ENCODE peak calls at places on chromosomes 12 and 14, in seven cellular contexts. R is tibial artery, I is natural killer cell, E is IMR-90, Q is nephron progenitor cell, J is WTC11, B is breast epithelium. P is an unnamed sample.

GRCh38 chr12:57151741-57152407 is 4.5 kb upstream of the LRP1-AS start:
- DNase-seq in R (no peak), I (no peak), E (peak), Q (no peak), J (no peak), B (no peak), P (no peak)

GRCh38 chr12:24393105-24393504 is 443.6 kb upstream of the SOX5 start:
- DNase-seq in R (no peak), I (no peak), E (no peak), Q (no peak), J (no peak), B (no peak), P (no peak)

GRCh38 chr12:1474567-1475153 is 119.7 kb downstream of the FBXL14 start:
- DNase-seq in R (no peak), I (no peak), E (peak), Q (no peak), J (no peak), B (no peak), P (no peak)

GRCh38 chr12:85363382-85364190 is 83.6 kb downstream of the ALX1 start:
- DNase-seq in R (no peak), I (no peak), E (no peak), Q (no peak), J (no peak), B (no peak), P (no peak)

GRCh38 chr12:69339999-69340398 is 8.2 kb upstream of the LYZ start:
- DNase-seq in R (no peak), I (no peak), E (no peak), Q (no peak), J (no peak), B (no peak), P (no peak)

GRCh38 chr12:52741378-52742195 is 35.6 kb downstream of the KRT76 start:
- DNase-seq in R (no peak), I (peak), E (peak), Q (peak), J (peak), B (peak), P (peak)

GRCh38 chr12:45599196-45599595 is 130.3 kb upstream of the ARID2 start:
- DNase-seq in R (no peak), I (no peak), E (no peak), Q (no peak), J (no peak), B (no peak), P (no peak)

GRCh38 chr12:6620137-6620884 is 13.1 kb upstream of the CHD4 start:
- DNase-seq in R (no peak), I (no peak), E (no peak), Q (peak), J (peak), B (no peak), P (no peak)

GRCh38 chr14:101721951-101722661 is 39.4 kb upstream of the PPP2R5C start:
- DNase-seq in R (no peak), I (peak), E (no peak), Q (no peak), J (no peak), B (no peak), P (peak)

DNA sequence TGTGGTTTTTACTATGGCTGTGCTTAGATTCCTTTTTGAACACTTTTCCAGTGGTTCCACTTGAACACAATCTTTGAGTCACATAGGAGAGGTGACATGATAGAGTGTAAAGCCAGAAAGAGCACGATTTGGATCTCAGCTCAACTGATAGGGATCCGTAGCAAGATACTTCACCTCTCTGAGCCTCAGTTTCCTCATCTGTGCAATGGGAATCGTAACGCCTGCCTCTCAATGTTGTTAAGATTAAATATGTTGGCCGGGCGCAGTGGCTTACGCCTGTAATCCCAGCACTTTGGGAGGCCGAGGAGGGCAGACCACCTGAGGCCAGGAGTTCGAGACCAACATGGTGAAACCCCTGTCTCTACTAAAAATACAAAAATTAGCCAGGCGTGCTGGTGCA is 590 bp upstream of the BCL2L14 start:
- DNase-seq in R (no peak), I (no peak), E (no peak), Q (no peak), J (no peak), B (no peak), P (no peak)
- TF ChIP-seq CTCF in R (no peak), I (no peak), E (no peak), Q (no peak), J (no peak), B (no peak), P (no peak)

GRCh38 chr12:47396902-47397663 is 308.7 kb downstream of the RPAP3 start:
- DNase-seq in R (no peak), I (no peak), E (no peak), Q (no peak), J (no peak), B (no peak), P (no peak)

GRCh38 chr12:47394070-47394469 is 311.8 kb downstream of the RPAP3 start:
- DNase-seq in R (no peak), I (no peak), E (no peak), Q (no peak), J (no peak), B (no peak), P (no peak)

GRCh38 chr12:47400251-47400650 is 305.6 kb downstream of the RPAP3 start:
- DNase-seq in R (no peak), I (no peak), E (peak), Q (no peak), J (no peak), B (no peak), P (no peak)

GRCh38 chr12:47393403-47393790 is 312.4 kb downstream of the RPAP3 start:
- DNase-seq in R (no peak), I (no peak), E (peak), Q (no peak), J (no peak), B (no peak), P (no peak)

DNA sequence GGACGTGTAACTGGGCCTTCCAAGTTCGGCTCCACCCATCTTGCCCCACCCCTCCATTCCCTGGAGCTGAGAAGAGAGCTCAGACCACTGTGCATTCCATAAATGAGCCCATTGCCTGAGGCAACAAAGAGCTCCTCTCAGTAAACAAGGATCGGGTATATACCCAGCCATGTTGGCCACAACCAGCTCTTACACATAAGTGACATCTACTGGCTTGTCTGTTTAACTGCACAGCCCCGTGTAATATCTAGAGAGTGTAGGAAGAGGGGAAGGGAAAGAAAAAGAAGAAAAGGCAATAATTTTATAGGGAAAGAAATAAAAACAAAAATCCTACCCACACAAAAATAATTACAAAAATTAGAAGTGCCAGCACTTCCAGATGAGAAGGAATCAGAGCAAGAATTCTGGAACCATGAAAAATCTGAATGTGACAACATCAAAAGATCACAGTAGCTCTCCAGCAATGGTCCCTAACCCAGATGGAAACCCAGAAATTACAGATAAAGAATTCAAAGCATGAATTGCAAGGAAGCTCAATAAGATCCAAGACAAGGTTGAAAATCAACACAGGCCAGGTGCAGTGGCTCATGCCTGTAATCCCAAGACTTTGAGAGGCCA is 308.1 kb downstream of the RPAP3 start:
- DNase-seq in R (no peak), I (no peak), E (peak), Q (no peak), J (no peak), B (no peak), P (peak)
- TF ChIP-seq CTCF in R (no peak), I (peak), E (peak), Q (no peak), J (no peak), B (peak), P (peak)

GRCh38 chr12:8609061-8609570 is 3.5 kb downstream of the AICDA start:
- DNase-seq in R (no peak), I (no peak), E (peak), Q (peak), J (peak), B (no peak), P (peak)
- TF ChIP-seq CTCF in R (peak), I (peak), E (peak), Q (peak), J (peak), B (no peak), P (peak)

GRCh38 chr12:39043425-39043824 is 138.0 kb upstream of the CPNE8 start:
- DNase-seq in R (no peak), I (no peak), E (no peak), Q (no peak), J (no peak), B (no peak), P (no peak)

GRCh38 chr12:39044754-39045153 is 139.4 kb upstream of the CPNE8 start:
- DNase-seq in R (no peak), I (no peak), E (no peak), Q (no peak), J (no peak), B (no peak), P (no peak)

GRCh38 chr12:39047539-39048078 is 142.2 kb upstream of the CPNE8 start:
- DNase-seq in R (no peak), I (no peak), E (no peak), Q (no peak), J (no peak), B (no peak), P (no peak)

GRCh38 chr12:39048395-39048794 is 143.0 kb upstream of the CPNE8 start:
- DNase-seq in R (no peak), I (no peak), E (no peak), Q (no peak), J (no peak), B (no peak), P (no peak)
- TF ChIP-seq CTCF in R (no peak), I (no peak), E (no peak), Q (no peak), J (no peak), B (no peak), P (no peak)

DNA sequence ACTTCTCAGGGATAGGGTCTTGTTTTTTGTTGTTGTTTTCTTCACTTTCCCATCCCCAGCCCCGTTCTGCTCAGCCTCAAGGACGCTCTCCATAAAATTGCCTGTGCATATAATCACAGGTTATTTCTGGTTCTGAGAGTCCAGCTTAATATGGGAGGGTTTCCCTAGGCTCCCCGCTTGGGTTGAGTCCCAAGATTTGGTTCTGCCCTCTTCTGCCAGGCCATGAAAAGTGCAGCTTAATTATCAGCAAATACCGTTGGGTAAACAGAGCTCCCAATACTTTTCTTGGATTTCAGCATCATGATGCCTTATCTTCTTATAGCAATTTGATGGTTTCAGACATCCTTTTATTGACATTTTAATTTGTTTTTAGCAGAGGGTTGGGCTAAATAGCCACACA is 75.6 kb downstream of the GRIN2B start:
- DNase-seq in R (no peak), I (no peak), E (no peak), Q (no peak), J (no peak), B (no peak), P (no peak)
- TF ChIP-seq CTCF in R (no peak), I (no peak), E (no peak), Q (no peak), J (no peak), B (no peak), P (no peak)

DNA sequence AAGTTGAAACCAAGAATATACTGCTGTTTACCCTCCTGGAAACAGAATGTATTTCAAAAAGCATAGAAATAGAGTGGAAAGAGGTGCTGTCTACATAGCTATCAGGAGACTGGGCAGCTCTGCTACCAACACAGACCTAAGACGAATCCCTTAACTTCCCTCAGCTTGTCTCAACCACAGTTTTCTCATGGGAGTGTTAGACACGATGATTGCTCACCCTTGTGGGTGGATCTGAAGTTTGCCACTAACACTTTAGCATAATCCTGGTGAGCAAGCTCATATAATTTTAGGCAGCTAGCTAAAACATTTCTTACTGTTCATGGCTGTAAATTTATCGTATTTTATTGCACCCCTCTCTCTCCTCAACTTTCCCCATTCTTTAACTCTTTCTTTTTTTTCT is 38.5 kb downstream of the C12orf75 start:
- DNase-seq in R (no peak), I (no peak), E (peak), Q (no peak), J (no peak), B (no peak), P (no peak)
- TF ChIP-seq CTCF in R (peak), I (no peak), E (peak), Q (no peak), J (no peak), B (no peak), P (no peak)

GRCh38 chr12:15892645-15893259 is 10.6 kb downstream of the STRAP start:
- DNase-seq in R (no peak), I (no peak), E (no peak), Q (no peak), J (no peak), B (no peak), P (no peak)
- TF ChIP-seq CTCF in R (no peak), I (no peak), E (no peak), Q (no peak), J (no peak), B (no peak), P (no peak)

GRCh38 chr14:25394791-25395391 is 344.9 kb upstream of the STXBP6 start:
- DNase-seq in R (no peak), I (no peak), E (no peak), Q (no peak), J (no peak), B (no peak), P (no peak)

GRCh38 chr14:25396128-25396527 is 346.2 kb upstream of the STXBP6 start:
- DNase-seq in R (no peak), I (no peak), E (no peak), Q (no peak), J (no peak), B (no peak), P (no peak)

DNA sequence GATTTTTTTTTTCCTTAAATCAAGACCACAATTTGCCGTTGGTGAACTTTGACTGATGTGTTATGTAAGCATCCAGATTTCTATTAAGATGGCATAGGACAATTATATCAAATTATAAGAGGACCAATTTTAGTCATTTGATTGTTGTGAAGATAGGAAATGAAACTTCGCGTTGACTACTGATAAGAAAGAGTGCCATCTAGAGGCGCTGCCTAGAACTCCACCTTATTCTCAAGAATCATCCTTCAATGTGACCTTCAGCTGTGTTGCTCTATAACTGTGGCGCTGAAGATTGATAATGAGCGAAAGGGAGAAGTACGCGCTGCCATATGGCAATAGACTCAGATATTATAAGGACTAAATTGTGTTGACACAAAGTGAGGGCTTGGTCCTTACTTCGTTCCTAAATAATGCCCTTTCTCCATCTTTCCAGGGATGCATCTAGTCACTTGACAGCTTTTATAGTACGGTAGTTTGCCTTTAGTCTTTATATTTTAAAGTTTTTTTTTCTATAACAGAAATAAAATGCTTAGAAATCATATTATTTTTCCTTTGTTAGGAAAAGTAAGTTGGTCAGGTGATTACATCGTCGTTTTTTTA is 350.8 kb upstream of the STXBP6 start:
- DNase-seq in R (peak), I (no peak), E (peak), Q (peak), J (peak), B (no peak), P (no peak)
- TF ChIP-seq CTCF in R (no peak), I (peak), E (peak), Q (peak), J (peak), B (no peak), P (peak)

DNA sequence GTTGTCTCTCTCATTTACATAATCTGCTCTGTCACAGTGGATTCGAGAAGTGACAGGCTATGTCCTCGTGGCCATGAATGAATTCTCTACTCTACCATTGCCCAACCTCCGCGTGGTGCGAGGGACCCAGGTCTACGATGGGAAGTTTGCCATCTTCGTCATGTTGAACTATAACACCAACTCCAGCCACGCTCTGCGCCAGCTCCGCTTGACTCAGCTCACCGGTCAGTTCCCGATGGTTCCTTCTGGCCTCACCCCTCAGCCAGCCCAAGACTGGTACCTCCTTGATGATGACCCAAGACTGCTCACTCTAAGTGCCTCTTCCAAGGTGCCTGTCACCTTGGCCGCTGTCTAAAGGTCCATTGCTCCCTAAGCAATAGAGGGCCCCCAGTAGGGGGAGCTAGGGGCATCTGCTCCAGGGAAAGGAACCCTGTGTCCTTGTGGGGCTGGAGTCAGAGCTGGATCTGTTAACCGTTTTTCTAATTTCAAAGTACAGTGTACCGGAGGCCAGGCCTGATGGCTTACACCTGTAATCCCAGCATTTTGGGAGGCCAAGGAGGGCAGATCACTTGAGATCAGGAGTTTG is 5.1 kb downstream of the ERBB3 start:
- DNase-seq in R (no peak), I (no peak), E (no peak), Q (peak), J (peak), B (no peak), P (peak)
- TF ChIP-seq CTCF in R (no peak), I (no peak), E (peak), Q (no peak), J (peak), B (no peak), P (peak)

P was measured in GM20000.